ENCODE peak calls at places on chromosomes 11 and 22, in four cellular contexts. One of them, this sample, is unnamed.

GRCh38 chr22:50209893-50210292 is 9.1 kb downstream of the SELENOO start:
- DNase-seq in SK-N-SH: peak
- DNase-seq in HepG2: peak
- DNase-seq in K562: peak
- DNase-seq in this sample: peak

GRCh38 chr11:68839953-68840641 is 1.6 kb downstream of the CPT1A start:
- DNase-seq in SK-N-SH: no peak
- DNase-seq in HepG2: no peak
- DNase-seq in K562: peak
- DNase-seq in this sample: no peak

GRCh38 chr11:75174348-75174747 is 23.4 kb downstream of the SLCO2B1 start:
- DNase-seq in SK-N-SH: no peak
- DNase-seq in HepG2: no peak
- DNase-seq in K562: no peak
- DNase-seq in this sample: no peak

GRCh38 chr22:19762315-19763140 is 1.9 kb downstream of the TBX1 start:
- DNase-seq in SK-N-SH: no peak
- DNase-seq in HepG2: no peak
- DNase-seq in K562: no peak
- DNase-seq in this sample: peak

GRCh38 chr11:84420261-84420660 is 1134.1 kb upstream of the CCDC90B start:
- DNase-seq in SK-N-SH: no peak
- DNase-seq in HepG2: no peak
- DNase-seq in K562: no peak
- DNase-seq in this sample: no peak

GRCh38 chr11:70567680-70568503 is 169.6 kb downstream of the CTTN start:
- DNase-seq in SK-N-SH: no peak
- DNase-seq in HepG2: no peak
- DNase-seq in K562: no peak
- DNase-seq in this sample: no peak

GRCh38 chr11:96180341-96180740 is 162.7 kb downstream of the MAML2 start:
- DNase-seq in SK-N-SH: no peak
- DNase-seq in HepG2: no peak
- DNase-seq in K562: no peak
- DNase-seq in this sample: no peak

GRCh38 chr22:19766235-19766505 is 5.6 kb downstream of the TBX1 start:
- DNase-seq in SK-N-SH: peak
- DNase-seq in HepG2: no peak
- DNase-seq in K562: no peak
- DNase-seq in this sample: peak

GRCh38 chr11:1608363-1608762 is at the start of gene KRTAP5-3:
- DNase-seq in SK-N-SH: no peak
- DNase-seq in HepG2: no peak
- DNase-seq in K562: no peak
- DNase-seq in this sample: no peak

GRCh38 chr11:31817621-31818493 is 6.7 kb upstream of the PAX6 start:
- DNase-seq in SK-N-SH: peak
- DNase-seq in HepG2: no peak
- DNase-seq in K562: no peak
- DNase-seq in this sample: peak

GRCh38 chr11:64739871-64740270 is 4.1 kb downstream of the RASGRP2 start:
- DNase-seq in SK-N-SH: no peak
- DNase-seq in HepG2: no peak
- DNase-seq in K562: no peak
- DNase-seq in this sample: no peak

GRCh38 chr22:19723990-19724827 is 870 bp downstream of the GP1BB start:
- DNase-seq in SK-N-SH: no peak
- DNase-seq in HepG2: peak
- DNase-seq in K562: peak
- DNase-seq in this sample: peak

GRCh38 chr22:50735739-50736030 is 2.3 kb upstream of the ACR start:
- DNase-seq in SK-N-SH: no peak
- DNase-seq in HepG2: no peak
- DNase-seq in K562: no peak
- DNase-seq in this sample: no peak

GRCh38 chr11:58028687-58029411 is 1.9 kb upstream of the OR6Q1 start:
- DNase-seq in SK-N-SH: no peak
- DNase-seq in HepG2: no peak
- DNase-seq in K562: no peak
- DNase-seq in this sample: no peak

GRCh38 chr11:72625746-72626636 is 48.2 kb downstream of the PDE2A start:
- DNase-seq in SK-N-SH: peak
- DNase-seq in HepG2: peak
- DNase-seq in K562: peak
- DNase-seq in this sample: no peak

GRCh38 chr22:39514373-39514973 is 5.9 kb upstream of the ATF4 start:
- DNase-seq in SK-N-SH: peak
- DNase-seq in HepG2: no peak
- DNase-seq in K562: no peak
- DNase-seq in this sample: peak

GRCh38 chr22:23088199-23088604 is 17.9 kb downstream of the GNAZ start:
- DNase-seq in SK-N-SH: no peak
- DNase-seq in HepG2: no peak
- DNase-seq in K562: peak
- DNase-seq in this sample: peak

GRCh38 chr11:17791144-17791543 is 56.6 kb downstream of the KCNC1 start:
- DNase-seq in SK-N-SH: no peak
- DNase-seq in HepG2: no peak
- DNase-seq in K562: no peak
- DNase-seq in this sample: no peak

GRCh38 chr22:35446365-35446764 is 46.4 kb downstream of the MCM5 start:
- DNase-seq in SK-N-SH: no peak
- DNase-seq in HepG2: no peak
- DNase-seq in K562: no peak
- DNase-seq in this sample: no peak

GRCh38 chr11:7675640-7676039 is 2.3 kb upstream of the CYB5R2 start:
- DNase-seq in SK-N-SH: no peak
- DNase-seq in HepG2: no peak
- DNase-seq in K562: no peak
- DNase-seq in this sample: no peak

GRCh38 chr11:7672276-7672959 is 882 bp downstream of the CYB5R2 start:
- DNase-seq in SK-N-SH: no peak
- DNase-seq in HepG2: no peak
- DNase-seq in K562: no peak
- DNase-seq in this sample: no peak

GRCh38 chr11:7672960-7673723 is at the start of gene CYB5R2:
- DNase-seq in SK-N-SH: peak
- DNase-seq in HepG2: no peak
- DNase-seq in K562: peak
- DNase-seq in this sample: peak

GRCh38 chr11:7671807-7672206 is 1.5 kb downstream of the CYB5R2 start:
- DNase-seq in SK-N-SH: no peak
- DNase-seq in HepG2: no peak
- DNase-seq in K562: no peak
- DNase-seq in this sample: no peak

DNA sequence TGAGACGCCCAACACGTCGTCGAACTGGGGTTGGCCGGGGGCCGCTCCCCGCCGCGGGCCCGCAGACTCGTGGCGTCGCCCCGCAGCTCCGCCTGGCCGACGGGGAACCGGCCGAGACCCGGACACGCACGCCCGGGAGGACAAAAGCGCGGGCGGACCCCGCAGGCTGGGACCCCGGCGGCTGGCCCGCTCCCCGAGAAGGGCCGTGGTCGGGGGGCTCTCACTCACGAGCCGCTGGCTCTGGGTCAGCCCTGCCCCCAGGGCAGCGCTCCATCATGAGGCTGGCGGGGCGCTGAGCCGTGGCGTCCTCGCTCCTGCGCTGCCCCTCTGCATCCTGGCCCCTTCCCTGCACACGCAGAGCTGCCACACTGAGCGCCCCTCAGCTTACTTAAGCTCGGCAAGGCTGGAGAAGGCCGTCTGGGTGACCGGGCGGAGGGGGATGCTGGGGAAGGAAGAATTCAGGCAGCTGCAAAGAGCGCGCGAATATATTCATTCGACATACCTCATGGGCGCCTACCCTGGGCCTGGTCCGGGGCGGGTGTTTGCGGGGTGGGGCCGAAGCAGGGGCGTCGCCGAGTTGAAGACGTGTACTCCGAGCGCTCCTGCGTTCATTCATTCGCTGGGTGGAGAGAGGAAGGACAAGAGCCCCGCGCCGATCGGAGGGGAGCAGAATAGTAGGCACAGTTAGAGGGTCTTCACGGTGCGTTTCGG is 579 bp upstream of the CYB5R2 start:
- DNase-seq in SK-N-SH: peak
- DNase-seq in HepG2: no peak
- DNase-seq in K562: peak
- DNase-seq in this sample: peak
- TF ChIP-seq FOXJ3 in SK-N-SH: no peak
- TF ChIP-seq FOXJ3 in HepG2: no peak
- TF ChIP-seq FOXJ3 in K562: no peak
- TF ChIP-seq FOXJ3 in this sample: no peak

DNA sequence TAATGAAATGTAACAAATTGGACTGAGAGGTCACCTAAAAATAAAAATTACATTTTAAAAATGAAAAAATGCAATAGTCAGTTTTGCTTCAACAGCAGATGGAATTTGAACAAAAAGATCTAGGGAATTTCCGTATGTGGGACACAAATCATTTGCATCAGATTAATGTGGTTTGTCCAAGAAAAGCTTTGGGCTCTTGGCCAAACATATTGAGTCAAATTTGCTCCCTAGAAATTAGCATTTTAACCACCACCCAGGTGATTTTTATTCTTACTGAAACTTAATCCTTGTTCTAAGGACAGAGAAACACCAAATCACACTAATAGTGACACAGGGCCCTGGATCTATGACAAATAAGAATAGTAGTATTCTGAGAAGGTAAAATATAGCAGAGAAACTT is 1477.8 kb downstream of the FAM181B start:
- DNase-seq in SK-N-SH: no peak
- DNase-seq in HepG2: no peak
- DNase-seq in K562: no peak
- DNase-seq in this sample: no peak
- TF ChIP-seq FOXJ3 in SK-N-SH: no peak
- TF ChIP-seq FOXJ3 in HepG2: no peak
- TF ChIP-seq FOXJ3 in K562: no peak
- TF ChIP-seq FOXJ3 in this sample: no peak

GRCh38 chr11:76910620-76911414 is 50.1 kb downstream of the ACER3 start:
- DNase-seq in SK-N-SH: no peak
- DNase-seq in HepG2: no peak
- DNase-seq in K562: peak
- DNase-seq in this sample: peak
- TF ChIP-seq FOXJ3 in SK-N-SH: no peak
- TF ChIP-seq FOXJ3 in HepG2: no peak
- TF ChIP-seq FOXJ3 in K562: no peak
- TF ChIP-seq FOXJ3 in this sample: no peak

DNA sequence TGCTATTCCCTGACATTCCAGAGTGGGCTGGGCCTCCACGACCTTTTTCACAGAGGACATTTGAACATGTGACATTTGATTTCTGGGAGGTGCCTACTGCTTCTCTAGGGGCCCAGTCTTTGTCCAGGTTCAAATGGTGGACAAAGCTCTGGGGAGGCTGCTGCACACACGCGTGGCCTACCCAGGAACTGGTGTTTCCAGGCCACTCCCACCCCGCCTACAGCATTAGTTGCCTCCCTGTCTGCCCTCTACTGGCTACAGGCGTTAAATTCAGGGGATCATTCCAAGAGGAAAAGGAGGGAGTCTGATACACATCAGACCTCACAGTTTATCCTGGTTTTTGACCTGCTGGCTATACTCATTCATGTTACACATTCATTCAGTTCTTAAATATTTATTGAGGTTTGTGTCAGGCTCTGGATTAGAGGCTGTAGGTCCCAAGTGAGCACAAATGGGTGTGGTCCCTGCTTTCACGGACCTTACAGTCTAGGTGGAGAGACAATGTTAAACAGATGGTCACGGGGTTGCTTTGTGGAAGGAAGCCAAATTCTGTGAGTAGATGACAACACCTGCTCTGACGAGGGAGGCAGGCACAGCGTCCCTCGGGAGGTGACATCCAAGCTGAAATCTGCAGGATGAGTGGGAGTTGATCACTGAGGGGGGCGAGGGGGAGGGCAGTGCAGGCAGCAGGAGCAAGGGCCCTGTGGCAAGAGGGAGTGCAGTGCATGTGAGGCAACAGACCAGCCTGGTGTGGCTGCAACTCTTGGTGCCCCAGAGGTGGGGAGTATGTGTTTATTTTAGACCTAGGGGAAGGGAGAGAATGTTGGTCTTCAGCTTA is 11.8 kb downstream of the TUB start:
- DNase-seq in SK-N-SH: peak
- DNase-seq in HepG2: peak
- DNase-seq in K562: peak
- DNase-seq in this sample: peak
- TF ChIP-seq FOXJ3 in SK-N-SH: no peak
- TF ChIP-seq FOXJ3 in HepG2: no peak
- TF ChIP-seq FOXJ3 in K562: no peak
- TF ChIP-seq FOXJ3 in this sample: no peak

GRCh38 chr11:116207349-116207748 is 565.4 kb downstream of the BUD13 start:
- DNase-seq in SK-N-SH: peak
- DNase-seq in HepG2: no peak
- DNase-seq in K562: no peak
- DNase-seq in this sample: no peak
- TF ChIP-seq FOXJ3 in SK-N-SH: no peak
- TF ChIP-seq FOXJ3 in HepG2: no peak
- TF ChIP-seq FOXJ3 in K562: no peak
- TF ChIP-seq FOXJ3 in this sample: no peak

GRCh38 chr22:31567702-31568101 is 71.4 kb downstream of the SFI1 start:
- DNase-seq in SK-N-SH: no peak
- DNase-seq in HepG2: no peak
- DNase-seq in K562: no peak
- DNase-seq in this sample: no peak
- TF ChIP-seq FOXJ3 in SK-N-SH: no peak
- TF ChIP-seq FOXJ3 in HepG2: no peak
- TF ChIP-seq FOXJ3 in K562: no peak
- TF ChIP-seq FOXJ3 in this sample: no peak

GRCh38 chr11:134425816-134426536 is 13.9 kb upstream of the B3GAT1 start:
- DNase-seq in SK-N-SH: no peak
- DNase-seq in HepG2: no peak
- DNase-seq in K562: no peak
- DNase-seq in this sample: no peak
- TF ChIP-seq FOXJ3 in SK-N-SH: no peak
- TF ChIP-seq FOXJ3 in HepG2: no peak
- TF ChIP-seq FOXJ3 in K562: no peak
- TF ChIP-seq FOXJ3 in this sample: no peak

GRCh38 chr22:48957311-48957986 is 870.2 kb downstream of the BRD1 start:
- DNase-seq in SK-N-SH: no peak
- DNase-seq in HepG2: no peak
- DNase-seq in K562: no peak
- DNase-seq in this sample: no peak
- TF ChIP-seq FOXJ3 in SK-N-SH: no peak
- TF ChIP-seq FOXJ3 in HepG2: no peak
- TF ChIP-seq FOXJ3 in K562: no peak
- TF ChIP-seq FOXJ3 in this sample: no peak

DNA sequence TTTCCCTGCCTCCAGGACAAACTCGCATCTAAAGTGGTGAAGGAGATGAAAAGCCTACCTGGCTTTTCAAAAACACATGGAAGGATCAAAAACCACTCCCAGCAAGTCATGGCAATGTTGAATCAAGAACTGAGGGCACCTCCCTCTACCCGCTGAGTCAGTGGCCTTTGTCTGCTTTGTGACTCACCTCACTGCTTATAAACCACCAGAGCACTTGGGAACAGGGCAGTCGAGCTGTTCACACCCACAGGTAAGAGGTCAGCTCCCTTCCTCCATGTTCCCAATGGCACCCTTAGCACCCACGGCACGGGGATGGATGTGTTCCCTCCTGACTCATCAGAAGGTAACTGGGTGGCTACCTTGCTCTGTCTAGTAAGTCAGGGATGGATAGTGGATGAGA is 21.7 kb downstream of the TENM4 start:
- DNase-seq in SK-N-SH: no peak
- DNase-seq in HepG2: peak
- DNase-seq in K562: no peak
- DNase-seq in this sample: no peak
- TF ChIP-seq FOXJ3 in SK-N-SH: no peak
- TF ChIP-seq FOXJ3 in HepG2: no peak
- TF ChIP-seq FOXJ3 in K562: no peak
- TF ChIP-seq FOXJ3 in this sample: no peak